ENCODE peak calls at places on chromosomes 13 and 19, in six cellular contexts. A is heart right ventricle, J is A549, I is heart left ventricle, M is aorta, V is right cardiac atrium. H is an unnamed sample.

GRCh38 chr19:6970478-6970877 is 50.8 kb downstream of the MBD3L2B start:
- ATAC-seq in A (no peak), J (no peak), I (no peak), M (no peak), V (no peak), H (no peak)

GRCh38 chr13:49113526-49114286 is 106.4 kb upstream of the MLNR start:
- ATAC-seq in A (no peak), J (no peak), I (no peak), M (no peak), V (no peak), H (no peak)

GRCh38 chr19:48913114-48913513 is 13.0 kb downstream of the NUCB1 start:
- ATAC-seq in A (no peak), J (peak; percentile 82), I (no peak), M (no peak), V (no peak), H (no peak)

GRCh38 chr13:101298517-101298916 is 117.8 kb downstream of the NALCN start:
- ATAC-seq in A (no peak), J (no peak), I (no peak), M (no peak), V (no peak), H (no peak)

GRCh38 chr19:49859838-49860715 is 7.3 kb downstream of the PNKP start:
- ATAC-seq in A (no peak), J (no peak), I (no peak), M (no peak), V (no peak), H (no peak)

GRCh38 chr13:39875111-39875510 is 219.6 kb downstream of the COG6 start:
- ATAC-seq in A (peak; percentile 38), J (no peak), I (peak; percentile 41), M (peak; percentile 8), V (peak; percentile 9), H (peak; percentile 83)

GRCh38 chr19:51166846-51167490 is 24.9 kb downstream of the SIGLEC7 start:
- ATAC-seq in A (no peak), J (peak; percentile 16), I (peak; percentile 56), M (no peak), V (peak; percentile 40), H (peak; percentile 57)

GRCh38 chr13:76027131-76027530 is 391.0 kb downstream of the LMO7 start:
- ATAC-seq in A (no peak), J (no peak), I (no peak), M (no peak), V (no peak), H (no peak)

GRCh38 chr13:113272791-113273190 is 24.2 kb upstream of the LAMP1 start:
- ATAC-seq in A (no peak), J (no peak), I (peak; percentile 26), M (no peak), V (peak; percentile 44), H (no peak)

GRCh38 chr13:102136735-102137296 is 265.0 kb downstream of the FGF14 start:
- ATAC-seq in A (no peak), J (no peak), I (no peak), M (no peak), V (peak; percentile 56), H (no peak)

GRCh38 chr19:7507884-7508283 is 8.0 kb upstream of the ZNF358 start:
- ATAC-seq in A (peak; percentile 72), J (peak; percentile 86), I (peak; percentile 75), M (peak; percentile 60), V (peak; percentile 63), H (peak; percentile 69)

GRCh38 chr13:102817241-102817640 is 18.3 kb downstream of the BIVM start:
- ATAC-seq in A (no peak), J (no peak), I (no peak), M (no peak), V (no peak), H (no peak)

GRCh38 chr19:5466072-5466471 is 10.9 kb downstream of the ZNRF4 start:
- ATAC-seq in A (no peak), J (no peak), I (peak; percentile 68), M (no peak), V (peak; percentile 82), H (no peak)

GRCh38 chr13:51912091-51912490 is 50.3 kb downstream of the CCDC70 start:
- ATAC-seq in A (peak; percentile 55), J (no peak), I (peak; percentile 63), M (no peak), V (peak; percentile 89), H (no peak)

GRCh38 chr19:6378498-6378897 is 2.8 kb upstream of the PSPN start:
- ATAC-seq in A (no peak), J (no peak), I (no peak), M (no peak), V (no peak), H (no peak)

GRCh38 chr13:50598338-50598737 is 245.2 kb downstream of the DLEU7 start:
- ATAC-seq in A (peak; percentile 68), J (no peak), I (peak; percentile 74), M (no peak), V (peak; percentile 51), H (no peak)

GRCh38 chr19:32864318-32865007 is 5.1 kb downstream of the SLC7A9 start:
- ATAC-seq in A (no peak), J (no peak), I (no peak), M (no peak), V (no peak), H (no peak)

GRCh38 chr19:49555600-49556411 is 24.6 kb downstream of the NOSIP start:
- ATAC-seq in A (peak; percentile 30), J (peak; percentile 77), I (peak; percentile 57), M (peak; percentile 64), V (peak; percentile 56), H (peak; percentile 65)

GRCh38 chr13:37127706-37128241 is 22.3 kb upstream of the CSNK1A1L start:
- ATAC-seq in A (peak; percentile 92), J (no peak), I (peak; percentile 96), M (peak; percentile 91), V (peak; percentile 97), H (peak; percentile 82)

GRCh38 chr13:106521101-106521799 is 14.2 kb downstream of the EFNB2 start:
- ATAC-seq in A (no peak), J (no peak), I (no peak), M (no peak), V (no peak), H (no peak)

GRCh38 chr13:100734194-100734720 is 59.7 kb upstream of the TMTC4 start:
- ATAC-seq in A (no peak), J (no peak), I (no peak), M (no peak), V (no peak), H (no peak)

GRCh38 chr19:44866672-44867071 is 20.6 kb downstream of the NECTIN2 start:
- ATAC-seq in A (no peak), J (no peak), I (no peak), M (no peak), V (no peak), H (no peak)
- H3K27ac ChIP-seq in A (no peak overlapping the region), J (no peak overlapping the region), I (no peak overlapping the region), M (no peak overlapping the region), V (peak overlapping the region; percentile 42), H (no peak overlapping the region)

GRCh38 chr13:23636360-23636759 is 66.1 kb downstream of the TNFRSF19 start:
- ATAC-seq in A (no peak), J (no peak), I (peak; percentile 14), M (no peak), V (peak; percentile 31), H (no peak)

GRCh38 chr13:23634897-23635296 is 64.7 kb downstream of the TNFRSF19 start:
- ATAC-seq in A (no peak), J (no peak), I (no peak), M (no peak), V (no peak), H (no peak)

GRCh38 chr13:23639672-23640275 is 69.6 kb downstream of the TNFRSF19 start:
- ATAC-seq in A (peak; percentile 22), J (no peak), I (peak; percentile 25), M (no peak), V (no peak), H (no peak)

GRCh38 chr13:23642110-23642509 is 71.9 kb downstream of the TNFRSF19 start:
- ATAC-seq in A (no peak), J (no peak), I (no peak), M (no peak), V (no peak), H (no peak)

GRCh38 chr13:23637813-23638212 is 67.6 kb downstream of the TNFRSF19 start:
- ATAC-seq in A (peak; percentile 60), J (no peak), I (peak; percentile 60), M (no peak), V (peak; percentile 42), H (no peak)
- H3K27ac ChIP-seq in A (no peak overlapping the region), J (no peak overlapping the region), I (no peak overlapping the region), M (no peak overlapping the region), V (no peak overlapping the region), H (no peak overlapping the region)

GRCh38 chr19:56301152-56301551 is 13.5 kb downstream of the ZSCAN5A start:
- ATAC-seq in A (no peak), J (peak; percentile 64), I (no peak), M (no peak), V (no peak), H (no peak)

GRCh38 chr19:56297010-56297409 is 17.6 kb downstream of the ZSCAN5A start:
- ATAC-seq in A (no peak), J (no peak), I (no peak), M (no peak), V (no peak), H (no peak)

GRCh38 chr19:56299688-56300087 is 15.0 kb downstream of the ZSCAN5A start:
- ATAC-seq in A (no peak), J (no peak), I (peak; percentile 65), M (no peak), V (peak; percentile 54), H (no peak)

GRCh38 chr19:56304243-56304642 is 10.4 kb downstream of the ZSCAN5A start:
- ATAC-seq in A (no peak), J (no peak), I (no peak), M (no peak), V (no peak), H (no peak)

DNA sequence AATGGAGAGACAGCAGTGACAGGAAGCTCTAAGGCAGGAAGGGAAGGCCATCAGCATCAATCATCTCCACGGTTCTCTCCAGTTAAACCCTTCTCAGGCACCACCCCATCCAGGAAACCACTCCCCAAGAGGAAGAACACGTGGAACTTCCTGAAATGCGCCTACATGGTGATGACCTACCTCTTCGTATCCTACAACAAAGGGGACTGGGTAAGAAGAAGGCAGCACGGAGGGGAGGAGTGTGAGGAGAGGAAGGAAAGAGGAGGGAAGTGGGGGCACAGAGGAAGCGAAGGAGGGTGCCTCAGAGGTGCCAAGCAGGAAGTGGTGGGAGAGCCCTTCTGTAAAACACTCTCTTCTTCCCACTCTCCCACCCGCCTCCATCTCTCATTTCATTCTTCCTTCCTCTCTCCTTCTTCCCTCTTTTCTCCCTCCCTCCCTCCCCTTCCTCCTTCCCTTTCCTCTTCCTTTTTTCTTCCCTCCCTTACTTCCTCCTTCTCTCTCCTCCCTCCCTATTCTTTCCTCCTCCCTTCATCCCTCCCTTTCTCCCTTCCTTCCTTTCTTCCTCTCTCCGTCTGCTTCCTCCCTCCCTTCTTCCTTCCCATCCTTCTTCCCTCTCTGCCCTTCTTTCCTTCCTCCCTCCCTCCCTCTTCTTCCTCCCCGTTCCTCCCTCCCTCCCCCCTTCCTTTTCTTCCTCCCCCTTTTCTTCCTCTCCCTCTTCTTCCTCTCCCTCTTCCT is 12.6 kb downstream of the ZSCAN5A start:
- ATAC-seq in A (no peak), J (no peak), I (peak; percentile 54), M (no peak), V (no peak), H (no peak)
- H3K27ac ChIP-seq in A (no peak overlapping the region), J (no peak overlapping the region), I (no peak overlapping the region), M (no peak overlapping the region), V (no peak overlapping the region), H (no peak overlapping the region)

DNA sequence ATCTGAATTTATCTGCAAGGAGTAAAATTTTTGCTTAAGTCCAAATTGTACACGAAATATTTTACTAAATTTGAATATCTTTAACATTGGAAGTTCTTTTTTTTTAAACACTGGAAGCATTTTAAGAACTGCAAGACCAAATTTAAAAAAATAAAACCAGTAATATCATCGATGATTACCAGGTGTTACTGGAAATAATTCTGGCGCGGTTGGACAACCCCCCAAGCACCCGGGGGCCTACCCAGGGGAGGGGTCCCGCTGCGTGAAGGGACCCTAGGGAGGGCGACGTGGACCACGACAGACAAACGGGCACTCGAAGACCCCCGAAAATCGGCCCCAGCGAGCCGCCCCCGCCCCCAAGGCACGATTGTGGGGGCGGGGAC is 12.6 kb upstream of the JSRP1 start:
- ATAC-seq in A (no peak), J (no peak), I (no peak), M (no peak), V (no peak), H (no peak)
- H3K27ac ChIP-seq in A (peak overlapping the region; percentile 56), J (peak overlapping the region; percentile 79), I (peak overlapping the region; percentile 30), M (no peak overlapping the region), V (peak overlapping the region; percentile 6), H (no peak overlapping the region)

H was measured in gastroesophageal sphincter.